ENCODE peak calls at places on chromosomes 4 and X, in eight cellular contexts. K is neural progenitor cell, O is A549, Y is thyroid gland, I is OCI-LY7, R is upper lobe of right lung, T is heart right ventricle, E is lung. D is an unnamed sample.

GRCh38 chrX:103253608-103254007 is 1.3 kb downstream of the TCEAL8 start:
- DNase-seq in K (peak), O (no peak), Y (no peak), I (no peak), R (no peak), T (peak), E (no peak), D (peak)

GRCh38 chr4:146545102-146545501 is 23.4 kb upstream of the SLC10A7 start:
- DNase-seq in K (peak), O (peak), Y (no peak), I (peak), R (no peak), T (no peak), E (no peak), D (peak)

GRCh38 chr4:185500576-185500975 is 29.0 kb upstream of the CCDC110 start:
- DNase-seq in K (no peak), O (no peak), Y (no peak), I (no peak), R (no peak), T (no peak), E (no peak), D (no peak)

GRCh38 chr4:79325436-79325835 is 425 bp downstream of the NAA11 start:
- DNase-seq in K (no peak), O (no peak), Y (no peak), I (no peak), R (no peak), T (no peak), E (no peak), D (no peak)

GRCh38 chrX:43882294-43882681 is at the start of gene MAOB:
- DNase-seq in K (peak), O (no peak), Y (peak), I (no peak), R (peak), T (peak), E (no peak), D (no peak)

GRCh38 chr4:14862881-14863280 is 139.4 kb upstream of the CPEB2 start:
- DNase-seq in K (peak), O (no peak), Y (no peak), I (no peak), R (no peak), T (peak), E (no peak), D (no peak)

GRCh38 chr4:159390648-159391047 is 287.8 kb downstream of the RAPGEF2 start:
- DNase-seq in K (no peak), O (no peak), Y (no peak), I (no peak), R (no peak), T (no peak), E (no peak), D (peak)

GRCh38 chrX:103513476-103514108 is 5.7 kb downstream of the RAB40A start:
- DNase-seq in K (no peak), O (no peak), Y (no peak), I (no peak), R (no peak), T (no peak), E (no peak), D (peak)

GRCh38 chr4:77669911-77670590 is 64.4 kb downstream of the CXCL13 start:
- DNase-seq in K (no peak), O (no peak), Y (peak), I (no peak), R (no peak), T (no peak), E (no peak), D (no peak)

GRCh38 chr4:15040916-15041463 is 38.7 kb downstream of the CPEB2 start:
- DNase-seq in K (no peak), O (no peak), Y (no peak), I (no peak), R (no peak), T (no peak), E (no peak), D (peak)

GRCh38 chr4:118367872-118368271 is 15.1 kb upstream of the PRSS12 start:
- DNase-seq in K (no peak), O (no peak), Y (no peak), I (no peak), R (no peak), T (no peak), E (no peak), D (no peak)

GRCh38 chr4:184851200-184851541 is 25.4 kb upstream of the ACSL1 start:
- DNase-seq in K (no peak), O (no peak), Y (no peak), I (peak), R (no peak), T (no peak), E (no peak), D (peak)

GRCh38 chrX:150236304-150236703 is 126.8 kb upstream of the MAMLD1 start:
- DNase-seq in K (no peak), O (no peak), Y (no peak), I (no peak), R (no peak), T (no peak), E (peak), D (no peak)

GRCh38 chr4:122542411-122543236 is 78.2 kb downstream of the IL21 start:
- DNase-seq in K (no peak), O (no peak), Y (no peak), I (no peak), R (no peak), T (no peak), E (no peak), D (peak)

GRCh38 chr4:8439914-8440490 is 521 bp downstream of the ACOX3 start:
- DNase-seq in K (peak), O (no peak), Y (no peak), I (peak), R (no peak), T (no peak), E (no peak), D (no peak)

GRCh38 chrX:23292979-23293651 is 41.5 kb upstream of the PTCHD1 start:
- DNase-seq in K (no peak), O (no peak), Y (peak), I (no peak), R (no peak), T (no peak), E (no peak), D (no peak)

GRCh38 chrX:15356444-15356843 is 21.1 kb upstream of the PIGA start:
- DNase-seq in K (no peak), O (no peak), Y (no peak), I (no peak), R (no peak), T (no peak), E (no peak), D (peak)

GRCh38 chrX:133335027-133335426 is 80.3 kb downstream of the GPC4 start:
- DNase-seq in K (peak), O (peak), Y (peak), I (peak), R (no peak), T (no peak), E (no peak), D (peak)

GRCh38 chrX:8688776-8689175 is 43.2 kb downstream of the ANOS1 start:
- DNase-seq in K (peak), O (no peak), Y (no peak), I (no peak), R (no peak), T (no peak), E (no peak), D (no peak)

GRCh38 chrX:1140236-1140681 is 72.2 kb downstream of the CRLF2 start:
- DNase-seq in K (peak), O (no peak), Y (no peak), I (no peak), R (no peak), T (no peak), E (no peak), D (no peak)

GRCh38 chr4:108624263-108625056 is 4.1 kb downstream of the RPL34 start:
- DNase-seq in K (no peak), O (no peak), Y (no peak), I (no peak), R (no peak), T (no peak), E (no peak), D (no peak)

GRCh38 chr4:23697722-23698121 is 192.1 kb downstream of the PPARGC1A start:
- DNase-seq in K (no peak), O (no peak), Y (no peak), I (no peak), R (no peak), T (no peak), E (no peak), D (no peak)

GRCh38 chr4:129453524-129453923 is 357.6 kb downstream of the C4orf33 start:
- DNase-seq in K (no peak), O (no peak), Y (peak), I (no peak), R (no peak), T (no peak), E (no peak), D (no peak)

GRCh38 chrX:97109730-97110129 is 226.0 kb downstream of the RPA4 start:
- DNase-seq in K (no peak), O (no peak), Y (no peak), I (no peak), R (no peak), T (no peak), E (no peak), D (no peak)

GRCh38 chrX:2526390-2526789 is 25.6 kb upstream of the DHRSX start:
- DNase-seq in K (no peak), O (no peak), Y (no peak), I (no peak), R (no peak), T (no peak), E (no peak), D (no peak)

GRCh38 chrX:2756534-2756933 is 4.7 kb downstream of the XG start:
- DNase-seq in K (no peak), O (no peak), Y (no peak), I (no peak), R (no peak), T (no peak), E (no peak), D (no peak)

GRCh38 chrX:44431206-44431605 is 87.7 kb upstream of the EFHC2 start:
- DNase-seq in K (no peak), O (peak), Y (no peak), I (no peak), R (no peak), T (no peak), E (no peak), D (peak)

GRCh38 chr4:114474401-114474800 is 124.2 kb upstream of the UGT8 start:
- DNase-seq in K (no peak), O (no peak), Y (no peak), I (no peak), R (no peak), T (no peak), E (no peak), D (no peak)

GRCh38 chrX:130084651-130085237 is 25.6 kb downstream of the ELF4 start:
- DNase-seq in K (no peak), O (no peak), Y (no peak), I (peak), R (no peak), T (no peak), E (no peak), D (no peak)

GRCh38 chr4:120056249-120056648 is 10.4 kb downstream of the MAD2L1 start:
- DNase-seq in K (no peak), O (no peak), Y (no peak), I (no peak), R (no peak), T (no peak), E (no peak), D (peak)
- TF ChIP-seq CTCF in K (no peak), O (peak), Y (no peak), I (peak), R (peak), T (peak), E (no peak), D (peak)

DNA sequence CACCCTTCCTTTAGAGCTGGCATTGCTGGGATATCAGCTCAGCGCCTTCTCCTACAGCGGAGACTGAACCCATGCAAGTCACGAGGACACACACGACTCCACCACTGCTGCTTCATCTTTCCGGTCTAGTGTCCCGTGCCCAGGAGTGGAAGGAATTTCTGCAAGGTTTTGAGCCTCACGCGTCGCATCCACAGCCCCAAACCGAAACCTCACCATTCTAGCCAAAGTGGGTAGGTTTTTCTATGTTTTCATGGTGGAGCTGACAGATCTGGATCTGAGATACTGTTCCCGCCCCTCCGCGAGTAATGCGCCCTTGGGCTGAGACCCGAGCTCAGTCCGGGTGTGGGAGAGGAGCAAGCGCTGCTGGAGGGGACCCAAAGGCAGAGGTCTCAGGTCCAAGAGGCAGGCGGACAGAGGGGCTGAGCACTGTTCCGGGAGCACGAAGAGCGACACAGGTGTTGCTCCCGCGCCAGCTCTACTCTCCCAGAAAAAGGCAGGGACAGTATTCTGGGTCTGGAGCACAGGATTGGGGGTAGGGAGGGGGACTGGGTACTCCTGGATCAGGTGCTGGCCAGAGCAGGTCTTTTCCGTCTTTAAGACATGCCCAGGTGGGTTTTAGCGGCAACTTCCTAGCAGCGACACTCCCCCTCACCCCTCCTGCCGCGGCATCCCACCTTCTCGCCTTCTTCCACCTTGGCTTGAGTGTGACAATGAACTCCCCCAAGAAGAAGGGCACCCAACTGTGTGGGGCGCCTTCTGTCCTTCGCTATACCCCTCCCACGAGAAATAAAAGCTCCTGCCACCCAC is 1.9 kb downstream of the EPHA5 start:
- DNase-seq in K (peak), O (no peak), Y (peak), I (no peak), R (peak), T (no peak), E (no peak), D (peak)
- H3K4me3 ChIP-seq in K (peak), O (peak), Y (peak), I (no peak), R (peak), T (peak), E (no peak), D (peak)

DNA sequence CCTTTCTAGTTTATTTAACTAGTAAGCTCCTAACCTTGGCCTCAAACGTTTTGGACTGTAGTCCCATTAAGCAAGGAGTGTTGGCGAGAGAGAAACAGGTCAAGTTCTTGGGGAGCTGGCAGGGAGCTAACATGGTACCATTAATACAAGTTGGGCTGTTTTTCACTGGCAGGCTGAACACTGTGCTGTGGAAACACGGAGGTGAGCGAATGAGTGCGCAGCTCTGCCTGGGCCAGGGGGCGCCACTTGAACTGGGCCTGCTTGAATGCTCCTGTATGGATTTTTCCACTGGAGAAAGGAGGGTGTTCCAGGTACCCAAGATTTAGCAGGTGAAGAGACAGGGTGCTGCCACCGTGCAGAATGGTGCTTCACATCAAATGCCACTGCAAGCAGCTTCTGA is 7.4 kb upstream of the SMS start:
- DNase-seq in K (no peak), O (no peak), Y (no peak), I (no peak), R (no peak), T (no peak), E (no peak), D (no peak)
- TF ChIP-seq CTCF in K (no peak), O (no peak), Y (no peak), I (peak), R (no peak), T (no peak), E (no peak), D (no peak)

GRCh38 chrX:7347465-7347864 is 199.5 kb upstream of the PUDP start:
- DNase-seq in K (no peak), O (no peak), Y (no peak), I (no peak), R (no peak), T (no peak), E (no peak), D (no peak)
- H3K4me3 ChIP-seq in K (no peak), O (no peak), Y (no peak), I (no peak), R (no peak), T (no peak), E (no peak), D (no peak)

DNA sequence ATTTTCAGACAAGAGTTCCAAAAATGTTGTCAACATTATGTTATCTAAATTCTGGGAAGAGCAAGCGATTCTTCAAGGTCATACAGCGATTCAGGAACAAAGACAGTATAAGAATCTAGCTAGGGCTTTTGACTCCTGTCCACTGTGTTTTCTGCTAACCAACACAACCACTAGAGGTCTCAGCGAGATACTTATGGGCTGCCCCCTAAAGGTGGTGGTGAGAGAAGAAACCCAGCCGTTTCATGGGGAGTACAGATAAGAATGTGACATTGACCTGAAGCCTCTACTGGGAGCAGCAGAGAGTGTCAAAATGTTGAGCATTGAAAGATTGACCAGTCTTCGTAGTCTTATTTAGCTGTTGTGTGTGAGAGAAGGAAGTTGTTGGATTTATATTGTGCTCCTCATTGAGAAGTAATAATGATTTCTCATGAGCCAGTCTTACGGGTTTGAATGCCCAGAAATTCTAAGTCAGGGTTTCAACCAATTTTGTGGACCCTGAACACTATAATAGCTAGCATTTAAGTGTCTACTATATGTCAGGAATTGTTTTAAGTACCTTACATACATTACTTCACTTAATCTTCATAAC is 168.3 kb downstream of the SPRY1 start:
- DNase-seq in K (peak), O (peak), Y (peak), I (peak), R (no peak), T (no peak), E (peak), D (peak)
- TF ChIP-seq CTCF in K (peak), O (peak), Y (peak), I (peak), R (peak), T (peak), E (peak), D (peak)

DNA sequence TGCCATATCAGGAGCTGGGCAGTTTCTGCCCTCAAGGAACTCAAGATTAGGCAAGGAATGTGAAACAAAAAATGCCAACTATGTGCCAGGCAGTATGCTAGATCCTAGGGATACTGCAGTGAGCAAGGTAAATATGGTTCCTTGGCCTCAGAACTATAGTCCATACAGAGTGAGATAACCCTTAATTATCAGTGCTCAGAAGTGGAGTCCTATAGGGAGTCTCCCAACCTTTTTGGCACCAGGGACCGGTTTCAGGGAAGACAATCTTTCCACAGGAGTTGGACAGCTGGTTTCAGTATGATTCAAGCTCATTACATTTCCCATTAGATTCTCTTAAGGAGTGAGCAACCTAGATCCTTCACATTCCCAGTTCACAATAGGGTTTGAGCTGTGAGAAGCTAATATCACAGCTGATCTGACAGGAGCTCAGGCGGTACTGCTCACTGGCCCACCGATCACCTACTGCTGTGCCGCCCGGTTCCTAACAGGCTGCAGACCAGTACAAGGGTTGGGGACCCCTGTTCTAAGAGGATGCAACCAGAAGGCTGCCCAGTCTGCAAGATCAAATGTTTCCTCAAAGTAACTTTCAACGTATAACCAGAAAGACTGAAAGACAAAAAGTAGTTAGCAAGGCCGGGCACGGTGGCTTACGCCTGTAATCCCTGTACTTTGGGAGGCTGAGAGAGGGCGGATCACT is 1.7 kb upstream of the SRP72 start:
- DNase-seq in K (peak), O (no peak), Y (no peak), I (no peak), R (no peak), T (no peak), E (no peak), D (peak)
- H3K4me3 ChIP-seq in K (peak), O (peak), Y (no peak), I (peak), R (peak), T (peak), E (peak), D (peak)

DNA sequence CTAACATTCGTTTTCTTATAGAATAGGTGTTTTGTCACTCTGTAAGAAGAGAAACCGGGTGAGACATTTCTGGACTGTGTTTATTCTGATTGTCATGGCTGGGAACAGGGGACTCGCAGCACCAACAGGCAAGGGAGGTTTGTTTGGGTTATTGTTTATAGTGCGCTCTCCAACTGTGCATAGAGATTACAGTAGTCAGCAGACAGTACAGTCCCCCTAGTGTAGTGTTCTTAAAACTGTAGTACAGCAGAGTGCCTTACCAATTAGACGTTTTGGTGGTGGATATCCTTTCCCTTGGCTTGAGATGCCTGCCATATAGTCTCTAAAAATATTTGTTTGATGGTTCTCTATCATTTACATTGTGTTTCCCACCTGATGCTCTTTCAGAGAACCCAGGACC is 782 bp upstream of the RNF150 start:
- DNase-seq in K (no peak), O (no peak), Y (no peak), I (no peak), R (no peak), T (no peak), E (no peak), D (peak)
- TF ChIP-seq CTCF in K (no peak), O (no peak), Y (no peak), I (no peak), R (no peak), T (no peak), E (no peak), D (no peak)

DNA sequence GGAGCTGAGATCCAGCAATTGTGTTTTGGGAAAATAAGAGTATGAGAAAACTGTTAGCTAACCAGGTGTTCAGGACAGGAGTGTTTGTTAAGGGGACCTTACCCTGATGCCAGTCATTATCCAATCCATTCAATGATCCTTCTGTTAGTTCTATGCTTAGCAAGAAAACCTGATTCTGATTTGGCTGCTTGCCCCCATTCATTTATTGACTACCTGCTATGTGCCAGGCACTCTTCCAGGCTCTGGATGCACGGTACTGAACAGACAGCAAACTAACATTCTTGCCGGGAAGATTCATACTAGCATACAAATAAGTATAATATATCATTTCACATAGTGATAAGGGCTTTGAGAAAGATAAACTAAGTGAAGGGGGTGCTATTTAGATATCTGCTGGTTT is 1.0 kb upstream of the MECP2 start:
- DNase-seq in K (no peak), O (no peak), Y (no peak), I (no peak), R (no peak), T (no peak), E (no peak), D (no peak)
- H3K4me3 ChIP-seq in K (no peak), O (no peak), Y (no peak), I (no peak), R (no peak), T (no peak), E (no peak), D (no peak)

GRCh38 chrX:110992611-110993010 is 103.4 kb upstream of the PAK3 start:
- DNase-seq in K (peak), O (peak), Y (peak), I (peak), R (no peak), T (no peak), E (no peak), D (peak)
- TF ChIP-seq CTCF in K (peak), O (peak), Y (peak), I (peak), R (peak), T (peak), E (peak), D (peak)

D was measured in fibroblast of pulmonary artery.